ENCODE peak calls at places on chromosome 13, in five cellular contexts. U, E, W, S and Q are unnamed samples.

GRCh38 chr13:30234763-30235162 is 72.6 kb downstream of the KATNAL1 start:
- DNase-seq in S (no peak), E (no peak), W (peak), U (no peak), Q (no peak)

GRCh38 chr13:78596701-78597550 is 6.4 kb downstream of the POU4F1 start:
- DNase-seq in U (no peak), E (no peak), S (no peak), W (no peak), Q (no peak)

GRCh38 chr13:96052655-96053002 is 572 bp downstream of the UGGT2 start:
- DNase-seq in S (peak), U (no peak), W (peak), E (no peak), Q (peak)

GRCh38 chr13:68234278-68234677 is 1004.1 kb upstream of the PCDH9 start:
- DNase-seq in W (peak), E (peak), U (no peak), S (no peak), Q (peak)

GRCh38 chr13:30792257-30793000 is 57.1 kb downstream of the ALOX5AP start:
- DNase-seq in S (peak), E (peak), W (peak), U (peak), Q (peak)

GRCh38 chr13:90792335-90792734 is 555.2 kb upstream of the MIR17HG start:
- DNase-seq in E (no peak), W (no peak), U (no peak), S (no peak), Q (peak)

GRCh38 chr13:78317030-78317429 is 286.3 kb downstream of the POU4F1 start:
- DNase-seq in U (no peak), E (no peak), S (no peak), W (no peak), Q (no peak)

GRCh38 chr13:36493046-36493445 is 60.8 kb downstream of the CCNA1 start:
- DNase-seq in U (no peak), E (no peak), S (no peak), W (no peak), Q (peak)

GRCh38 chr13:36533806-36534205 is 101.5 kb downstream of the CCNA1 start:
- DNase-seq in E (no peak), U (no peak), W (no peak), S (no peak), Q (peak)

GRCh38 chr13:42685762-42686560 is 95.4 kb upstream of the FAM216B start:
- DNase-seq in W (no peak), S (no peak), U (no peak), E (no peak), Q (no peak)

GRCh38 chr13:78161266-78161665 is 242.6 kb upstream of the EDNRB start:
- DNase-seq in W (no peak), U (no peak), E (no peak), S (no peak), Q (no peak)

GRCh38 chr13:45527699-45528462 is 63.1 kb downstream of the COG3 start:
- DNase-seq in S (peak), W (no peak), U (no peak), E (no peak), Q (peak)
- TF ChIP-seq CTCF in S (no peak), W (no peak), U (no peak), E (no peak), Q (no peak)

DNA sequence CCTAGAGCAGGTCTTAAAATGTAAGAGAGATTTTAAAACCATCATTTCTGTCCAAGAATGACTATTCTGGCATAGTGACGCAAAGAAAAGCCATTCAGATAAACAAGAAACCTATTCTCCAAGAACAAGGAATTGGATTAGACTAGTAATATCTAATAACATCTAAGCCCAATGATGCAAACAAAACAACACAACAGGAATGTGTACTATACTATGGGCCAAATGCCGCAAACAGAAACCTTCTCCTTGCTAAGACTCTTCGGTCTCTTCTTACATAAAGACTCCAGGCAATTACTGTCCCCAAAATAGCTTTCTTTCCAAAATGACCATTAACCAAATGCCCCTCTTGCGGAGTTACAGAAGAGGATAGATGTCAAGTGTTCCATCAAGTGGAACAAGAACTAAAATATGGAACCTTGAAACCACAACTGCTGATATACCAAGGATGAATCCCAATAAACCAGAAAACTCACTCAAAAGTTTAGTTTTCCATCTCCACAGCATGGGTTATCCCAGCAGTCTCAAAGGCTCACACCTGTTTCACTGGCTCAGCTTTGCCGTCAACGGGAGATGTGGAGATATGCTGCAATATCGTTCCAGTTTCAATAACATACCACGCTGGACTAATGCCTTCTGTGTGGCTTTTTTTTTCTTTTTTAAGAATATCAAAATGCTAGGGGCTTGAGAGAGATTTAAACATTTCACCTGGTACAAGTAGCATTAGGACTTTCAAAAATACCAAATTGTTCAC is 76.2 kb downstream of the FOXO1 start:
- DNase-seq in E (no peak), W (no peak), U (no peak), S (no peak), Q (no peak)
- H3K4me3 ChIP-seq in E (no peak), W (no peak), U (no peak), S (no peak), Q (no peak)

GRCh38 chr13:52845766-52846566 is 2.5 kb downstream of the PCDH8 start:
- DNase-seq in U (peak), E (peak), S (no peak), W (peak), Q (no peak)
- TF ChIP-seq CTCF in U (no peak), E (peak), S (peak), W (peak), Q (peak)

DNA sequence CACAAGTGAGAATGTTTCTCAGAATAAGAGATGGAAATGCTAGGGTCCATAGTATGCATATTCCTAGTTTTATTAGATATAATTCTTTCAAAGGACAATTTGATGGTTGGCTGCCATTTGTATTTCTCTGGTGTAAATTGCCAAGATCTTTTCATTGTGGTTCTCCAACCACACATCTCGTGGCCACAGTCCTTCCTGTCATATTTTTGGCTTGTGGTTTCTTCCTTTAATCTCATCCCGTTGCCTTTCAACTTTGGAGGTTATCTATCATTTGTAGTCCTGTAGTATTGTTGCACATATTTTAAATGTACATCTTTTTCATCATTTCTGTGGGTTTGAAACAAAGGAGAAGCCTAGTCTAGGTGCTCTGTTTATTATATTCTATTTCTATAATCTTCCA is 61.2 kb downstream of the WASF3 start:
- DNase-seq in S (no peak), E (no peak), U (no peak), W (no peak), Q (no peak)
- H3K4me3 ChIP-seq in S (no peak), E (no peak), U (no peak), W (no peak), Q (no peak)

GRCh38 chr13:60756306-60756705 is 359.3 kb downstream of the TDRD3 start:
- DNase-seq in W (peak), S (no peak), U (no peak), E (no peak), Q (peak)

GRCh38 chr13:60754211-60754610 is 357.2 kb downstream of the TDRD3 start:
- DNase-seq in S (no peak), E (no peak), U (no peak), W (no peak), Q (no peak)

GRCh38 chr13:60757481-60757880 is 360.5 kb downstream of the TDRD3 start:
- DNase-seq in S (no peak), U (no peak), W (no peak), E (no peak), Q (no peak)

GRCh38 chr13:60754691-60755090 is 357.7 kb downstream of the TDRD3 start:
- DNase-seq in S (no peak), U (no peak), W (no peak), E (no peak), Q (no peak)

GRCh38 chr13:60755380-60756163 is 358.6 kb downstream of the TDRD3 start:
- DNase-seq in U (no peak), W (no peak), S (no peak), E (no peak), Q (peak)
- TF ChIP-seq CTCF in U (no peak), W (no peak), S (no peak), E (peak), Q (peak)

GRCh38 chr13:25167349-25167748 is 4.7 kb downstream of the AMER2 start:
- DNase-seq in U (no peak), S (no peak), E (no peak), W (no peak), Q (no peak)
- H3K4me3 ChIP-seq in U (no peak), S (no peak), E (no peak), W (no peak), Q (no peak)

GRCh38 chr13:51579676-51580075 is 4.6 kb upstream of the WDFY2 start:
- DNase-seq in E (no peak), S (no peak), U (no peak), W (no peak), Q (no peak)

GRCh38 chr13:51584731-51585191 is 499 bp downstream of the WDFY2 start:
- DNase-seq in U (no peak), W (peak), S (peak), E (peak), Q (peak)

GRCh38 chr13:51583875-51584730 is at the start of gene WDFY2:
- DNase-seq in W (peak), S (peak), U (peak), E (peak), Q (peak)

GRCh38 chr13:51583469-51583874 is 790 bp upstream of the WDFY2 start:
- DNase-seq in S (no peak), W (no peak), E (no peak), U (no peak), Q (no peak)

DNA sequence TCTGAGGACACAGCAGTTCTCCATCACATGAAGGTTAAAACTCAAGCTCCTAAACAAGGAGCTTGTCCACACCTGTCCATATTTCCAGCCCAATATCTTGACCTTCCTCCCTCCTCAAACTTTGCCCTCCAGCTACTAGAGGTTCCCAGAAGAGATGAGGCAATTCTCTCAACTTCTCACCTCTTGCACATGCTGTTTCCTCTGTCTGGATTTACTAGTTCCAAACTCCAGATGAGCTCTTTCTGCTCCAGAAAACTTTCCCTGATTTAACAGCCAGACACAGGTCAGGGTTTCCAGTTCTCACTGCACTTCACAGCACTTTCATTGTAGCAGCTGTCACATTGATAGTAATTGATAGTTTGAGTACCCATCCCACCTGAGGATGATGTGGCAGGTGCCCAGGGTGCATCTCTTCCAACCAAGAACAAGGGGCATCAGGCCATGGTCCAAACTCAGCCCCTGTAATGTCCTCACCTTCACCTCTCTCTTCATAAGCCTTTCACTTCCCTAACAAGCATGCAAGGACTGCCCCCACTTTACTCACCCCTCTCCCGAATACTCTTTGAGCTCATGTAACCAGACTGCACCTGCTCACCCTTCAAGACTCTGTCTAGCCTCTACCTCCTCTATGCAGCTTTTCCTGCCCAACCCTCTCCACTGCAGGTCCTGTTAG is 3.0 kb upstream of the WDFY2 start:
- DNase-seq in S (no peak), U (no peak), W (no peak), E (no peak), Q (no peak)
- TF ChIP-seq CTCF in S (no peak), U (no peak), W (no peak), E (no peak), Q (no peak)

DNA sequence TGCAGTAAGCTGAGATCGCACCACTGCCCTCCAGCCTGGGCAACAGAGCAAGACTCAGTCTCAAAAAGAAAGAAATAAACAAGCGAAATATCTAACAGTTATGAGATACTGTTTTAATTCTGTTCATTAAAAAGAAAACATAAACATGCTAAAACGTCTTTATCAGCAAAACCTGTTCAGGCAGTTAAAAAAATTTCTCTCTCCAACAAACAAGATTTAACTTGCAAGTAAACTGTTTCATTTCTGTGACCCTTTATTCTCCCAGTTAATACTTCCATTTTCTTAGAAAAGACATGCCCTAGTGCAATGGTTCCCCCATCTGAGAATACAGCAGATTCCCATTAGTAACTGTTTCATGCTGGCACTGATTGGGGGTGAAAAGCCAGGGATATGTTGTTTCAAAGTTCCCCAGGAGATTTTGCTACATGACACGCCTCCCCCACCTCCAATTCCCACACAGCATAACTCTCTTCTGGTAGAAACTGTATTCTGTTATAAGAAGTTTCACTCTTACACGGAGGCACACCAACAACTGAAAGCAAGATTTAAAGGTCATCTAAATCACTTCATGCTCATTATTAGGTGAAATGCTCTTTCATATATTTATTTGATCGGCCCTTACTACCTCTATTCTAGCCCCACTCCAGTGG is 24.4 kb downstream of the ELF1 start:
- DNase-seq in W (no peak), U (no peak), E (no peak), S (no peak), Q (peak)
- H3K4me3 ChIP-seq in W (no peak), U (no peak), E (no peak), S (no peak), Q (peak)

DNA sequence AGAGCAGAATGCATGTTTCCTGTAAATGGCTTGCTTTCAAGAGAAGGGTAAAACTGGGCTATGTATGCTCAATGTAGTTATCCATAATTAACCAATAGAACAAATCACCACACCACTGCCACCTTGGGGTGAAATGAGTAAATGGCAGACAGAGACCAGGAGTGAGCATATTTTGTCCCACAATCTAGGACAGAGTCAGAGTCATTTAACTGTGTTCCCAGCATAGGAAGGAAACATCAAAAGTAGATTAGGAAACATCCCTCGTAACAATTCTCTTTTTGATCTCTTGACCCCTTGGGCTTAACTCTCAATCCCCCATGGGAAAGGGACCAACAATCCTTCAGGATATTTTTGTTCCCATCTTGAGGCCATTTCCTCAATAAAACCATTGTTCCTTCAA is 224.8 kb downstream of the NHLRC3 start:
- DNase-seq in E (peak), W (peak), U (peak), S (peak), Q (peak)
- TF ChIP-seq CTCF in E (peak), W (peak), U (peak), S (peak), Q (peak)